ENCODE peak calls at places on chromosomes 5 and 9, in ten cellular contexts. I, H, N, C, X, Z, M, W, F and D are unnamed samples.
A peak's percentile ranks its signal among the peaks of the same experiment; 100 is the strongest.

GRCh38 chr9:33927694-33928093 is 110.7 kb downstream of the UBE2R2 start:
- DNase-seq in I (no peak), H (no peak), N (no peak), C (no peak), X (no peak), Z (no peak), M (no peak), W (no peak), F (no peak), D (no peak)

GRCh38 chr5:145237843-145238242 is 597.3 kb downstream of the PRELID2 start:
- DNase-seq in I (no peak), H (no peak), N (no peak), C (peak; percentile 22), X (peak; percentile 53), Z (no peak), M (peak; percentile 66), W (no peak), F (no peak), D (no peak)

GRCh38 chr5:90473321-90474234 is 993 bp downstream of the MBLAC2 start:
- DNase-seq in I (peak; percentile 49), H (peak; percentile 51), N (peak; percentile 27), C (peak; percentile 32), X (peak; percentile 28), Z (no peak), M (peak; percentile 72), W (peak; percentile 13), F (peak; percentile 14), D (peak; percentile 44)

GRCh38 chr5:102738037-102738436 is 17.1 kb upstream of the PAM start:
- DNase-seq in I (no peak), H (no peak), N (no peak), C (no peak), X (no peak), Z (no peak), M (no peak), W (no peak), F (no peak), D (no peak)

GRCh38 chr5:55454282-55454681 is 80.5 kb downstream of the PLPP1 start:
- DNase-seq in I (no peak), H (no peak), N (no peak), C (no peak), X (no peak), Z (no peak), M (no peak), W (no peak), F (no peak), D (no peak)

GRCh38 chr5:133222040-133222439 is 170.2 kb downstream of the HSPA4 start:
- DNase-seq in I (no peak), H (no peak), N (no peak), C (no peak), X (no peak), Z (no peak), M (no peak), W (no peak), F (no peak), D (no peak)

GRCh38 chr9:8800196-8800595 is 1000.6 kb upstream of the DMAC1 start:
- DNase-seq in I (no peak), H (no peak), N (no peak), C (no peak), X (no peak), Z (no peak), M (no peak), W (no peak), F (no peak), D (no peak)

GRCh38 chr9:38442473-38443096 is 18.3 kb upstream of the IGFBPL1 start:
- DNase-seq in I (no peak), H (no peak), N (no peak), C (no peak), X (no peak), Z (no peak), M (no peak), W (no peak), F (no peak), D (no peak)

GRCh38 chr5:79229357-79230174 is 6.4 kb upstream of the JMY start:
- DNase-seq in I (no peak), H (no peak), N (no peak), C (no peak), X (peak; percentile 6), Z (no peak), M (peak; percentile 88), W (no peak), F (no peak), D (no peak)

GRCh38 chr9:127185931-127186781 is 63.7 kb upstream of the ANGPTL2 start:
- DNase-seq in I (peak; percentile 81), H (peak; percentile 95), N (no peak), C (peak; percentile 67), X (peak; percentile 45), Z (no peak), M (peak; percentile 97), W (peak; percentile 82), F (peak; percentile 90), D (peak; percentile 72)
- H3K27ac ChIP-seq in I (peak overlapping the region; percentile 90), H (peak overlapping the region; percentile 92), N (no peak overlapping the region), C (peak overlapping the region; percentile 89), X (peak overlapping the region; percentile 39), Z (no peak overlapping the region), M (peak overlapping the region; percentile 99), W (peak overlapping the region; percentile 93), F (peak overlapping the region; percentile 87), D (peak overlapping the region; percentile 78)

GRCh38 chr5:16082053-16082452 is 97.5 kb downstream of the MARCHF11 start:
- DNase-seq in I (no peak), H (no peak), N (no peak), C (no peak), X (no peak), Z (no peak), M (peak; percentile 7), W (no peak), F (no peak), D (no peak)

GRCh38 chr5:16081376-16081775 is 98.2 kb downstream of the MARCHF11 start:
- DNase-seq in I (no peak), H (no peak), N (no peak), C (no peak), X (no peak), Z (no peak), M (no peak), W (no peak), F (no peak), D (no peak)

DNA sequence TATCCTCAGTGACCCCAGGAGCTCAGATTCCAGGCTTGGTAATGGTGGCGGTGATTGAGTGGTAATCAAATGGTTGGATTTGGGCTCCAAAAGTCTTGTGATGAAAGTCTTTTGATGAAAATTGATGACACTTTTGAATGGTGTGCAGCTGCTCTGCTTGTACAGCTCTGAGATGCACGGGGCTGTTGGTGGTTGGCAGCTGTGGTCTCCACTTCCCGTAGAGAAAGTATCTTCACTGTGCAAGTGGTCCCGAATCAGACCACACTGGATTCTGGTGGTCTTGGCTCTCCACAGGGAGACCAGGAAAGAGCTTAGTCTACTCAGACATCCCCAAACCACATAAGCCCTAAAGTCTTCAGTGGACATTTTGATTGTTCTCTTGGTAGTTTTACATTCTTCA is 96.6 kb downstream of the MARCHF11 start:
- DNase-seq in I (no peak), H (no peak), N (no peak), C (no peak), X (no peak), Z (no peak), M (no peak), W (no peak), F (no peak), D (no peak)
- H3K27ac ChIP-seq in I (no peak overlapping the region), H (no peak overlapping the region), N (no peak overlapping the region), C (no peak overlapping the region), X (no peak overlapping the region), Z (no peak overlapping the region), M (no peak overlapping the region), W (no peak overlapping the region), F (no peak overlapping the region), D (no peak overlapping the region)

GRCh38 chr9:128383791-128384190 is 12.6 kb downstream of the URM1 start:
- DNase-seq in I (no peak), H (no peak), N (no peak), C (no peak), X (no peak), Z (no peak), M (no peak), W (no peak), F (no peak), D (no peak)

GRCh38 chr9:128382261-128382660 is 11.1 kb downstream of the URM1 start:
- DNase-seq in I (no peak), H (no peak), N (no peak), C (no peak), X (no peak), Z (no peak), M (no peak), W (no peak), F (no peak), D (no peak)

GRCh38 chr9:128384801-128385492 is 13.8 kb downstream of the URM1 start:
- DNase-seq in I (no peak), H (no peak), N (no peak), C (no peak), X (no peak), Z (no peak), M (peak; percentile 11), W (no peak), F (no peak), D (no peak)

GRCh38 chr9:128383007-128383753 is 12.0 kb downstream of the URM1 start:
- DNase-seq in I (no peak), H (no peak), N (no peak), C (no peak), X (no peak), Z (no peak), M (no peak), W (no peak), F (no peak), D (no peak)

GRCh38 chr9:128385493-128386205 is 14.5 kb downstream of the URM1 start:
- DNase-seq in I (no peak), H (no peak), N (no peak), C (no peak), X (no peak), Z (no peak), M (peak; percentile 51), W (no peak), F (no peak), D (no peak)
- H3K27ac ChIP-seq in I (no peak overlapping the region), H (no peak overlapping the region), N (no peak overlapping the region), C (no peak overlapping the region), X (no peak overlapping the region), Z (no peak overlapping the region), M (no peak overlapping the region), W (no peak overlapping the region), F (no peak overlapping the region), D (no peak overlapping the region)

GRCh38 chr5:93875693-93876092 is 134.3 kb upstream of the POU5F2 start:
- DNase-seq in I (no peak), H (no peak), N (no peak), C (no peak), X (no peak), Z (no peak), M (no peak), W (no peak), F (no peak), D (no peak)

GRCh38 chr5:93873211-93873736 is 131.9 kb upstream of the POU5F2 start:
- DNase-seq in I (no peak), H (no peak), N (no peak), C (no peak), X (no peak), Z (no peak), M (no peak), W (no peak), F (no peak), D (no peak)

GRCh38 chr5:93874491-93874890 is 133.1 kb upstream of the POU5F2 start:
- DNase-seq in I (no peak), H (no peak), N (no peak), C (no peak), X (no peak), Z (no peak), M (peak; percentile 10), W (no peak), F (no peak), D (no peak)

GRCh38 chr5:93870649-93871048 is 129.2 kb upstream of the POU5F2 start:
- DNase-seq in I (no peak), H (no peak), N (no peak), C (no peak), X (no peak), Z (no peak), M (no peak), W (no peak), F (no peak), D (no peak)

GRCh38 chr5:93874080-93874479 is 132.7 kb upstream of the POU5F2 start:
- DNase-seq in I (no peak), H (no peak), N (no peak), C (no peak), X (no peak), Z (no peak), M (peak; percentile 76), W (no peak), F (no peak), D (no peak)
- H3K27ac ChIP-seq in I (no peak overlapping the region), H (no peak overlapping the region), N (no peak overlapping the region), C (no peak overlapping the region), X (no peak overlapping the region), Z (no peak overlapping the region), M (no peak overlapping the region), W (no peak overlapping the region), F (no peak overlapping the region), D (no peak overlapping the region)